ENCODE peak calls at places on chromosomes 5 and 9, in five cellular contexts. Z, S, R, T and E are unnamed samples.

GRCh38 chr9:97645720-97646119 is 12.1 kb downstream of the NCBP1 start:
- DNase-seq in Z (no peak), S (no peak), R (no peak), T (no peak), E (no peak)

GRCh38 chr5:159088371-159088770 is 11.3 kb downstream of the EBF1 start:
- DNase-seq in R (no peak), S (no peak), Z (no peak), T (no peak), E (no peak)

GRCh38 chr5:156942064-156942463 is 21.0 kb downstream of the TIMD4 start:
- DNase-seq in T (no peak), S (no peak), R (no peak), Z (no peak), E (no peak)

GRCh38 chr9:16487915-16488314 is 382.6 kb downstream of the BNC2 start:
- DNase-seq in Z (no peak), R (no peak), T (no peak), S (no peak), E (no peak)

GRCh38 chr5:28216939-28217360 is 1178.6 kb upstream of the CDH9 start:
- DNase-seq in R (no peak), S (no peak), T (no peak), Z (no peak), E (no peak)

GRCh38 chr9:90611568-90611967 is 31.1 kb downstream of the DIRAS2 start:
- DNase-seq in S (no peak), Z (no peak), R (no peak), T (no peak), E (no peak)

GRCh38 chr9:80028501-80028900 is 456.7 kb downstream of the TLE4 start:
- DNase-seq in R (no peak), T (no peak), S (no peak), Z (no peak), E (no peak)

GRCh38 chr9:2053883-2054845 is 39.0 kb downstream of the SMARCA2 start:
- DNase-seq in R (no peak), T (no peak), S (no peak), Z (no peak), E (peak; percentile 23)

GRCh38 chr5:95261369-95262175 is 23.3 kb downstream of the MCTP1 start:
- DNase-seq in R (no peak), Z (no peak), S (peak; percentile 23), T (peak; percentile 50), E (no peak)

DNA sequence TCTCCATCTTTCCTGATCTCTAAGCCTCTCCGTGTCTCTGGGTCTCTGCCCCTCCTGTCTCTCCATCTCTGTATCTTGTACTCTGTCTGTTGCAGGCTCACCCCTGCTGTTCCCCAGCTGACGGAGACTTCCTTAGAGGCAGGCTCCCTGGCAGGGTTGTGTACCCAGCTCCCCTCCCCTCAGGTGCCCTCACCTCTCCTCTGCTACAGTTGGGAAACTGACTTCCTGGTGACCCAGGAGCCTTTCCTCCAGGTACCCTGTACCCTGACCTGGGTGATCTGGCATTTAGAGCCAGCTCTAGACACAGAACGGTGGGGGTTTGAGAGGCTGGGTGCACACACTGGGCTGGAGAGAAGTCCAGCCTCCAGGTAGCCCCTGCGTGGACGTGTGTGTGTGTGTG is 37.7 kb downstream of the CXXC5 start:
- DNase-seq in S (no peak), Z (no peak), T (no peak), R (no peak), E (no peak)
- H3K4me1 ChIP-seq in S (peaks cover 23% of the 10 kb centered on the region), Z (peaks cover 73% of the 10 kb centered on the region), T (no peaks in the 10 kb centered on the region), R (peaks cover 19% of the 10 kb centered on the region), E (no peaks in the 10 kb centered on the region)

DNA sequence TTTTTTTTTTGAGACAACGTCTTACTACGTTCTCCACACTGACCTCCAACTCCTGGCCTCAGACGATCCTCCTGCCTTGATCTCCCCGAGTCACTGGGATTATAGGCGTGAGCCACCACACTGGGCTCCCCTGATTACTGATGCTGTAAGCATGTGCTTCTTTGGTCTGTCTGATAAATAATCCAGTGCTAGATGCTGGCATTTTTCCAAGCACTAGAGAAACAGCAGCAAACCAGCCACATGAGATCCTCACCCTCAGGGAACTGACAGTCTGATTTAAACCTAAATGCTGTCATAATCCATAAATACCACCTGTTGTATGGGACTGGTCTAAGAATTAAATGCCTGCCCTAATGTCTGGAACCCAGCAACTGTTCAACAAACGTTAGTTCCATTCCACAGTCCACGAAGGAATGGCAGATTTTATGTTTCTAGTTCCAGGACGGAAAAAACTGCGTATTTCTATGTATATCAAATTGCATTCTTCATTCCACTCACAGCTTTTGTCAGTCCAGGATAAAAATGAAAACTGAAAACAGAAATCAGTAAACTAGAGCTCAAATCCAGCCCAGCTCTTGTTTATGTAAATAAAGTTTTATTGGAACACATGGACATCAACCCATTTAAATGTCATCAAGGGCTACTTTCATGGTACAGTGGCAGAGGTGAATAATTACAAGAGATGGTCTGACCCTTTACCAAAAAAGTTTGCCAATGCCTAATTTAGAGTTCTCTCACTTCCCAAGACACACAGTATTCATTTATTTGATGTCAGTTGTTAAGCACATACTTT is 20.1 kb downstream of the SLC35D2 start:
- DNase-seq in T (no peak), R (no peak), Z (no peak), S (no peak), E (no peak)
- H3K4me1 ChIP-seq in T (no peaks in the 10 kb centered on the region), R (no peaks in the 10 kb centered on the region), Z (no peaks in the 10 kb centered on the region), S (no peaks in the 10 kb centered on the region), E (no peaks in the 10 kb centered on the region)

DNA sequence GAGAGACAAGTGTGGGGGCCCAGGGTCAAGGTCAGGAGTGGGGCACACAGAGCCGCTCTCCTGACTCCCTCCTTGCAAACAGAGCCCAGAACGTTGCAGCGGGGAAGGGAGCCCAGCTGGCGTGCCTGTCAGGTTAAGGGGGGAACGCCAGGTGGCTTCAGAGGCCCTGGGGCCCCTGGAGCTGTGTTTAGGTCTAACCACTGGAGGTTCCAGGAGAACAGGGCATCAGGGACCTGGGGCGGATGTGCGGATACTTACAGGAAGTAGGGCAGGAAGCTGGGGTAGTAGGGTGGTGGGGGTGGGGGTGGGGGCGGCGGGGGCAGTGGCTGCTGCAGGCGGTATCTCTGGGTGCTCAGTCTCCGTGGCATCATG is 7.4 kb downstream of the RNF44 start:
- DNase-seq in R (no peak), Z (no peak), T (no peak), S (no peak), E (peak; percentile 76)
- H3K4me1 ChIP-seq in R (no peaks in the 10 kb centered on the region), Z (peaks cover 63% of the 10 kb centered on the region), T (peaks cover 12% of the 10 kb centered on the region), S (peaks cover 16% of the 10 kb centered on the region), E (peaks cover 52% of the 10 kb centered on the region)

GRCh38 chr5:67870662-67871061 is 344.9 kb upstream of the PIK3R1 start:
- DNase-seq in S (no peak), Z (no peak), T (no peak), R (no peak), E (no peak)
- H3K4me1 ChIP-seq in S (no peaks in the 10 kb centered on the region), Z (peaks cover 13% of the 10 kb centered on the region), T (no peaks in the 10 kb centered on the region), R (no peaks in the 10 kb centered on the region), E (no peaks in the 10 kb centered on the region)

GRCh38 chr5:68257207-68257606 is 41.7 kb downstream of the PIK3R1 start:
- DNase-seq in Z (no peak), R (no peak), T (no peak), S (no peak), E (no peak)

GRCh38 chr5:68252678-68253520 is 37.3 kb downstream of the PIK3R1 start:
- DNase-seq in S (peak; percentile 79), T (peak; percentile 45), R (peak; percentile 46), Z (peak; percentile 33), E (peak; percentile 31)

GRCh38 chr5:68258531-68258930 is 43.0 kb downstream of the PIK3R1 start:
- DNase-seq in S (no peak), R (no peak), Z (no peak), T (no peak), E (no peak)

GRCh38 chr5:68253612-68254341 is 38.2 kb downstream of the PIK3R1 start:
- DNase-seq in R (no peak), T (no peak), Z (no peak), S (no peak), E (no peak)

GRCh38 chr5:68255305-68256130 is 40.0 kb downstream of the PIK3R1 start:
- DNase-seq in R (no peak), S (no peak), T (no peak), Z (no peak), E (peak; percentile 54)
- H3K4me1 ChIP-seq in R (no peaks in the 10 kb centered on the region), S (peaks cover 47% of the 10 kb centered on the region), T (no peaks in the 10 kb centered on the region), Z (peaks cover 100% of the 10 kb centered on the region), E (peaks cover 85% of the 10 kb centered on the region)

DNA sequence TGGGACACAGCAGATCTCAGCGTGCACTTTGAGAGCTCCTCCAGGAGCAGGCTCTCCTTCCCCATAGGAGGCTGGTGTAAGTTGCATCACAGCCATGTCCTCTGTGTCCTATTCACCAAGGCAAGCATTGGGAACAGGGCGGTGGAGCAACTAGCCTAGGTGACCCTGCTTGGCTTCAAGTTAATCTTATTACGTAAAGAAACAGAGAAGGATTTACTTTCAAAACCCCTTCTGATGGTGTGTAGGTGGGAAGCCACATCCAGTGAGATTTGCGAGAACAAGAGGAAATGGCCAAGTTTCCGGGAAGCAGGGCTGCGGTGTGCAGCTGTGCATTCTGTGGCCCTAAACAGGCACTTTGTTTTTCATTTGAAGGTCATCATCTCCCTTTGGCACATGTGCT is 80.2 kb downstream of the TRIO start:
- DNase-seq in T (no peak), R (no peak), Z (no peak), S (no peak), E (no peak)
- H3K4me1 ChIP-seq in T (peaks cover 28% of the 10 kb centered on the region), R (no peaks in the 10 kb centered on the region), Z (peaks cover 92% of the 10 kb centered on the region), S (peaks cover 19% of the 10 kb centered on the region), E (no peaks in the 10 kb centered on the region)